ENCODE peak calls at places on chromosomes 7 and 10, in six cellular contexts. G is right atrium auricular region, K is fibroblast of the aortic adventitia, A is Caco-2, Y is psoas muscle, O is neural progenitor cell. N is an unnamed sample.

GRCh38 chr10:79047875-79048638 is 20.7 kb upstream of the ZMIZ1 start:
- DNase-seq in G (no peak), K (no peak), A (no peak), Y (peak; percentile 25), O (no peak), N (no peak)

GRCh38 chr10:113533801-113534200 is 19.1 kb upstream of the HABP2 start:
- DNase-seq in G (no peak), K (no peak), A (no peak), Y (no peak), O (no peak), N (no peak)

GRCh38 chr10:78044179-78044578 is 10.5 kb downstream of the RPS24 start:
- DNase-seq in G (no peak), K (no peak), A (no peak), Y (no peak), O (no peak), N (no peak)

GRCh38 chr7:23966941-23967340 is 256.9 kb downstream of the STK31 start:
- DNase-seq in G (no peak), K (no peak), A (no peak), Y (no peak), O (no peak), N (no peak)

GRCh38 chr10:72062341-72062740 is 26.0 kb downstream of the SPOCK2 start:
- DNase-seq in G (no peak), K (no peak), A (no peak), Y (no peak), O (no peak), N (no peak)

GRCh38 chr7:43977525-43977924 is 20.2 kb upstream of the SPDYE1 start:
- DNase-seq in G (no peak), K (no peak), A (no peak), Y (no peak), O (no peak), N (no peak)

GRCh38 chr10:60281331-60281730 is 108.3 kb downstream of the ANK3 start:
- DNase-seq in G (no peak), K (no peak), A (peak; percentile 36), Y (no peak), O (no peak), N (no peak)

GRCh38 chr10:101892782-101893391 is 49.3 kb upstream of the KCNIP2 start:
- DNase-seq in G (no peak), K (no peak), A (no peak), Y (no peak), O (no peak), N (no peak)

GRCh38 chr10:93542358-93542791 is 24.1 kb upstream of the FFAR4 start:
- DNase-seq in G (peak; percentile 68), K (peak; percentile 68), A (no peak), Y (peak; percentile 31), O (peak; percentile 13), N (no peak)

GRCh38 chr7:103932389-103932788 is 57.1 kb downstream of the RELN start:
- DNase-seq in G (no peak), K (no peak), A (peak; percentile 7), Y (no peak), O (no peak), N (no peak)

GRCh38 chr10:79910836-79911235 is 38.1 kb downstream of the SFTPD start:
- DNase-seq in G (no peak), K (no peak), A (no peak), Y (no peak), O (no peak), N (no peak)

GRCh38 chr10:26242752-26243151 is 26.2 kb downstream of the GAD2 start:
- DNase-seq in G (no peak), K (no peak), A (no peak), Y (no peak), O (peak; percentile 92), N (no peak)

GRCh38 chr10:30151581-30152389 is 92.4 kb upstream of the JCAD start:
- DNase-seq in G (peak; percentile 84), K (peak; percentile 85), A (no peak), Y (peak; percentile 56), O (no peak), N (peak; percentile 77)

GRCh38 chr7:15504376-15504775 is 57.4 kb downstream of the AGMO start:
- DNase-seq in G (no peak), K (no peak), A (no peak), Y (no peak), O (no peak), N (no peak)

GRCh38 chr7:137634356-137634755 is 212.4 kb downstream of the DGKI start:
- DNase-seq in G (no peak), K (no peak), A (no peak), Y (no peak), O (no peak), N (no peak)

GRCh38 chr7:152859781-152860191 is 100.2 kb downstream of the ACTR3B start:
- DNase-seq in G (no peak), K (no peak), A (peak; percentile 29), Y (no peak), O (peak; percentile 28), N (no peak)

GRCh38 chr7:28988818-28989595 is 30.9 kb upstream of the TRIL start:
- DNase-seq in G (peak; percentile 74), K (peak; percentile 97), A (no peak), Y (peak; percentile 78), O (no peak), N (peak; percentile 90)

GRCh38 chr7:81209059-81209458 is 290.2 kb upstream of the SEMA3C start:
- DNase-seq in G (no peak), K (peak; percentile 35), A (no peak), Y (no peak), O (no peak), N (no peak)

GRCh38 chr7:131327049-131327625 is 539 bp upstream of the MKLN1 start:
- DNase-seq in G (peak; percentile 67), K (peak; percentile 77), A (peak; percentile 47), Y (no peak), O (no peak), N (peak; percentile 43)

DNA sequence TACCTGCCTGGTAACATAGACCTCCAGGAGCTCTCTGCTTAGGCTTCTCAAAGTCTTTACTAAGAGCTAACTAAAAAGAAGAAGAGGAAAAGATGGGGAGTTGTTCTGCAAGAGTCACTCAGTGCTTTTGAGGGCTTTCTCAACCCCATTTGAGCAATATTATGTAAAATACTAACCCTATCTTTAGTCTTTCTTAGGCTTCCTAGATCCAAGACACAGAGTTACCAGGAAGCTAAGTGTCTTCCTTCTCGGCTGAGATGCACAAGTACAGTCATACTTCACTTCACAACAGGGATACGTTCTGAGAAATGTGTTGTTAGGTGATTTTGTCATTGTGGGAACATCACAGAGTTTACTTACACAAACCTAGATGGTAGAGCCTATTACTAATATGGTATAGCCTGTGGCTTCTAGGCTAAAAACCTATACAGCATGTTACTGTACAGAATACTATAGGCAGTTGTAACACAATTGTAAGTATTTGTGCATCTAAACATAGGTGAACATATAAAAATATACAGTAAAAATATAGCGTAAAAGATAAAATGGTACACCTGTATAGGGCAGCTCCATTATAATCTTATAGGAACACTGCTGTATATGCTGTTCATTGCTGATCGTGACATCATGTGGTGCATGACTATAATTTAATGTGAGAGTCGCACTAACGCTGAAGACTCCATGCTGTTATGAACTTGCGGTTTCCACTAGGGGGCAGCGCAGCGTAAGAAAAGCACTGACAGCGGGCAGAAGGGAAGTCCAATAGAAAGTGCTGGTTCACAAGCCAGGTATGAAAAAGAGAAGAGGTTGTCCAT is 16.3 kb downstream of the ANKRD22 start:
- DNase-seq in G (peak; percentile 82), K (peak; percentile 93), A (peak; percentile 86), Y (peak; percentile 85), O (peak; percentile 81), N (peak; percentile 52)
- TF ChIP-seq CTCF in G (peak; percentile 82), K (peak; percentile 78), A (peak; percentile 84), Y (peak; percentile 87), O (peak; percentile 92), N (peak; percentile 83)

DNA sequence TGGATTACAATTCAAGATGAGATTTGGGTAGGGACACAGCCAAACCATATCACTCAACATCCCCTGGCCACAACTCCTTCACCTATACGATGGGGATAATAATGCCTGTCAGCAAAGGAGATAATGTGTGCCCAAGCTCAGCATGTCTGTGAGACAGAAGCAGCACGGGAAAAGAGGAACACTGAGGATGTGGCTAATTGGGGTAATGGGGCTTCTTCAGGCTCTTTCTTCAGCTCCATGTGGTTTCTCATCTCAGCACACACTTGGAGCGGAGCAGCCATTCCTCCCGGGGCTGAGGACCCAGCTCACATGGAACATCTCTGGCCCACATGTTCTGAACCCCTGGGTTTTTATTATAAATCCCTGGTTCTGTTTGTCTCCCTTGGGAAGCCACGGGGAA is 136.0 kb upstream of the NAMPT start:
- DNase-seq in G (no peak), K (no peak), A (no peak), Y (no peak), O (no peak), N (no peak)
- H3K4me3 ChIP-seq in G (no peak overlapping the region), K (no peak overlapping the region), A (no peak overlapping the region), Y (no peak overlapping the region), O (no peak overlapping the region), N (no peak overlapping the region)

GRCh38 chr10:62248465-62248864 is 20.2 kb downstream of the RTKN2 start:
- DNase-seq in G (no peak), K (peak; percentile 67), A (no peak), Y (no peak), O (no peak), N (no peak)
- TF ChIP-seq CTCF in G (no peak), K (peak; percentile 46), A (no peak), Y (no peak), O (peak; percentile 22), N (peak; percentile 34)

GRCh38 chr7:127886248-127886647 is 145.0 kb downstream of the LRRC4 start:
- DNase-seq in G (no peak), K (peak; percentile 54), A (no peak), Y (no peak), O (no peak), N (no peak)

GRCh38 chr7:127885843-127886242 is 145.4 kb downstream of the LRRC4 start:
- DNase-seq in G (peak; percentile 70), K (peak; percentile 83), A (no peak), Y (no peak), O (no peak), N (no peak)

GRCh38 chr7:127887096-127887495 is 144.1 kb downstream of the LRRC4 start:
- DNase-seq in G (no peak), K (no peak), A (no peak), Y (no peak), O (peak; percentile 16), N (no peak)

GRCh38 chr7:127884066-127884559 is 147.1 kb downstream of the LRRC4 start:
- DNase-seq in G (peak; percentile 62), K (no peak), A (no peak), Y (no peak), O (no peak), N (no peak)

DNA sequence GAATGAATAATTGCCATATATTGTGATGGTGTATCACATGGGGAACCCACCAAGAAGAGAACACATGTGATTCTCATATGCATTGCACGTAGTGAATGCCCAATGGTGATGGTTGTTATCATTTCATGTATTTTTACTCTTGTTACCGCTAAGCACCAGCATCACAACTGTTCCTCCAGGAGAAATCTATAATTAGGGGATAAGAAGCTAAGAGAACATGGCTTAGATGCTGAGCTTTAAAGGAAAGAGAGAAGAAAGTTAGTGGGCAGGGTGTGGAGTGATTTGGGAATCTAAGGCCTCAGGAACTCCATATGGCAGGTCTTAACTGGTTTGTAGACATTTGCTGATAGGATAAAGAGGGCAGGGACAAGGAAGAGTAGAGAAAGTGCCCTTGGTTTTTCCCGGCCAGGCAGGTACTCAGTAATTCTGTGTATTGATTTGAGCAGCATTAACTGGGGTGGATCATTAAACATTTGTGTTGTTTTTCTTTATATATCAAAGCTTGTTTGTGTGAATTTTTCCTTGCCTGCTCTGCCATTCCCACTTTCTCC is 145.9 kb downstream of the LRRC4 start:
- DNase-seq in G (no peak), K (no peak), A (no peak), Y (no peak), O (no peak), N (no peak)
- H3K4me3 ChIP-seq in G (no peak overlapping the region), K (no peak overlapping the region), A (no peak overlapping the region), Y (no peak overlapping the region), O (no peak overlapping the region), N (no peak overlapping the region)

GRCh38 chr10:91627344-91628102 is 5.3 kb downstream of the PPP1R3C start:
- DNase-seq in G (no peak), K (no peak), A (no peak), Y (no peak), O (no peak), N (no peak)
- TF ChIP-seq CTCF in G (no peak), K (no peak), A (no peak), Y (no peak), O (no peak), N (peak; percentile 9)

N was measured in AG09309.